ENCODE peak calls at places on chromosomes 7 and 10, in four cellular contexts. E, S, W and G are unnamed samples.

GRCh38 chr7:3134715-3135114 is 91.0 kb upstream of the CARD11 start:
- DNase-seq in E (peak; percentile 24), S (no peak), W (no peak), G (peak; percentile 15)

GRCh38 chr10:88952647-88953111 is at the start of gene ACTA2:
- DNase-seq in E (peak; percentile 94), S (peak; percentile 25), W (peak; percentile 25), G (peak; percentile 92)

GRCh38 chr10:5888352-5888751 is 1.3 kb downstream of the ANKRD16 start:
- DNase-seq in E (peak; percentile 42), S (no peak), W (no peak), G (peak; percentile 35)

GRCh38 chr10:53841746-53842145 is 959.3 kb downstream of the PCDH15 start:
- DNase-seq in E (no peak), S (no peak), W (no peak), G (no peak)

GRCh38 chr7:19621740-19622139 is 87.1 kb downstream of the POLR1F start:
- DNase-seq in E (no peak), S (no peak), W (no peak), G (peak; percentile 3)

GRCh38 chr10:22475857-22476600 is 130.7 kb downstream of the SPAG6 start:
- DNase-seq in E (no peak), S (peak; percentile 82), W (peak; percentile 28), G (no peak)

GRCh38 chr7:157299317-157299612 is 37.5 kb upstream of the DNAJB6 start:
- DNase-seq in E (no peak), S (no peak), W (no peak), G (no peak)

GRCh38 chr7:80070391-80070790 is 64.2 kb upstream of the GNAI1 start:
- DNase-seq in E (peak; percentile 9), S (no peak), W (no peak), G (no peak)

GRCh38 chr7:74483402-74484336 is 30.0 kb downstream of the GTF2IRD1 start:
- DNase-seq in E (peak; percentile 83), S (no peak), W (peak; percentile 27), G (peak; percentile 78)

GRCh38 chr7:128453836-128454804 is 1.6 kb upstream of the HILPDA start:
- DNase-seq in E (peak; percentile 91), S (peak; percentile 88), W (peak; percentile 89), G (peak; percentile 87)
- H3K4me2 ChIP-seq in E (peak overlapping the region; percentile 78), S (peak overlapping the region; percentile 48), W (peak overlapping the region; percentile 94), G (peak overlapping the region; percentile 89)

DNA sequence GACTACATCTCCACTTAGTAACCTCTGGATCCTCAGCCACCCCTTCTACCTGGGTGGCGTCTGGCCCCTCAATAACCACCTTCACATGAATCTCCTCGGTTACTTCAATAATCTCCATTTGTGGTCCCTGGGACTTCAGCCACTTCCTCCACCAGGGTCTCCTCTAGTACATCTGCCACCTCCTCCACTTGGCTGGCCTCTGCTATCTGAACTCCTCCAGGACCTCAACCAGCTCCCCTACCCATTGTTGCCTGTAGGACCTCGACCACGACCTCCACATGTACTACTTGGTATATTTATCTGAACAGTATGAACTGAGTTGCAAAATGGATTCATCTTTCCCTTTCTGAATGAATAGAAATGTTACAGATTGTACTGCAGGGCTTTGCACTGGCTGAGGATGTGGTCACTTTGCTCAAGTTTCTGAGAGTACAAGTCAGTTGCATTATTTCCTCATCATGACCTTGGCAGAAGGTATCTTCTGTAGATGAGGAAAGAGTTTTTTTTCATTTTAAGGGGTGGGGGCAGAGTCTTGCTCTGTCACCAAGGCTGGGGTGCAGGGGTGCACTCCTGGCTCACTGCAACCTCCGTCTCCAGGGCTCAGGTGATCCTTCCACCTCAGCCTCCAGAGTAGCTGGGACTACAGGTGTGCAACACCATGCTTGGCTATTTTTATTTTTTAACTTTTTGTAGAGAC is 36.0 kb downstream of the MAT1A start:
- DNase-seq in E (no peak), S (no peak), W (no peak), G (no peak)
- H3K4me2 ChIP-seq in E (no peak overlapping the region), S (no peak overlapping the region), W (no peak overlapping the region), G (no peak overlapping the region)

DNA sequence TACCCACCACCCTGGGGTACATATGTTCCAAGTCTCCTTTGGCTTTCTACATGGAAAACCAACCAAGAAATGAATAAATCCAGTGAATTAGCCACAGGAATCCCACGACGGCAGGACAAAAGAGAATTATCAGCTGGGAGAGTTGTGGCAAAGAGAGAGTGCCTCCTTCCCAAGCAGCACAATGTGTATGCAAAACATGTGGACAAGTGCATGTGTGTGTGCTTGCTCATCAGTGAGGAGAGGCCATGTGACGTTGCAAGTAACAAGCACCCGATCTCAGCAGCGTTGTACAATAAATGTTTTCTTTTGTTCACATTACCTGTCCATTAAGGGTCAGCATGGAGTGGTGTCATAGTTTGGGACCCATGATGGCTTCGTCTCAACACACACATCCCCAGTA is 50.0 kb upstream of the EMX2 start:
- DNase-seq in E (peak; percentile 24), S (no peak), W (no peak), G (peak; percentile 21)
- H3K4me2 ChIP-seq in E (no peak overlapping the region), S (no peak overlapping the region), W (no peak overlapping the region), G (no peak overlapping the region)

DNA sequence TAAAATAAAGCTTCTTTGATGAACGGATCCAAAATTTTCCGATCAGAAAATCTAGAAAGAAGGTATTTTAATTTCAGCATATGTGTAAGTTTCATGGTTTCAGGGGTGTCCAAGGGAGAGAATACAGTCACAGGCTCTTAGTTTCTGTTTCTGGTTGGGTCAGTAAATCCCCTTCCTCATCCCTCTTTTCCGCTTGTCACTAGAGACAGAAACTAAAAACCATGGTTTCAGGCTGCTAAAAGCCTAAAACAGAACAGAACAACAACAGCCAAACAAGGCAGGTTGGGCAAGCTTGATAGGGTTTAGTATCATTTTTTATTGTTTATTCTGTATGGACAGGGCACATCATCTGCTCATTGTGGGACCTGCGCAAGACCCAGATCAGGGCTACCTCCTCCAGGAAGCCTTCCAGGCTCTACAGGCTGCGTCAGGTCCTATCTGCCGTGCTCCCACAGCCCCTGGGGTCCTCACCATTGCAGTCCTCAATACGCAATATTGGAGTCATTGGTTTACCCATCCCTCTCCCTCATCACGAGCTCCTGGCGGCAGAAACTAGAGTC is 70.3 kb upstream of the CUX1 start:
- DNase-seq in E (no peak), S (no peak), W (no peak), G (no peak)
- H3K4me2 ChIP-seq in E (no peak overlapping the region), S (no peak overlapping the region), W (peak overlapping the region; percentile 60), G (no peak overlapping the region)

GRCh38 chr10:92758594-92758993 is 68.8 kb downstream of the HHEX start:
- DNase-seq in E (no peak), S (no peak), W (no peak), G (no peak)

GRCh38 chr10:92757066-92757716 is 67.4 kb downstream of the HHEX start:
- DNase-seq in E (peak; percentile 82), S (peak; percentile 59), W (peak; percentile 42), G (peak; percentile 74)

GRCh38 chr10:92756233-92757065 is 66.7 kb downstream of the HHEX start:
- DNase-seq in E (no peak), S (no peak), W (no peak), G (no peak)

GRCh38 chr10:92755725-92756124 is 66.0 kb downstream of the HHEX start:
- DNase-seq in E (no peak), S (no peak), W (no peak), G (no peak)

GRCh38 chr10:92757720-92758119 is 68.0 kb downstream of the HHEX start:
- DNase-seq in E (no peak), S (no peak), W (no peak), G (no peak)
- H3K4me2 ChIP-seq in E (no peak overlapping the region), S (peak overlapping the region; percentile 8), W (no peak overlapping the region), G (no peak overlapping the region)

DNA sequence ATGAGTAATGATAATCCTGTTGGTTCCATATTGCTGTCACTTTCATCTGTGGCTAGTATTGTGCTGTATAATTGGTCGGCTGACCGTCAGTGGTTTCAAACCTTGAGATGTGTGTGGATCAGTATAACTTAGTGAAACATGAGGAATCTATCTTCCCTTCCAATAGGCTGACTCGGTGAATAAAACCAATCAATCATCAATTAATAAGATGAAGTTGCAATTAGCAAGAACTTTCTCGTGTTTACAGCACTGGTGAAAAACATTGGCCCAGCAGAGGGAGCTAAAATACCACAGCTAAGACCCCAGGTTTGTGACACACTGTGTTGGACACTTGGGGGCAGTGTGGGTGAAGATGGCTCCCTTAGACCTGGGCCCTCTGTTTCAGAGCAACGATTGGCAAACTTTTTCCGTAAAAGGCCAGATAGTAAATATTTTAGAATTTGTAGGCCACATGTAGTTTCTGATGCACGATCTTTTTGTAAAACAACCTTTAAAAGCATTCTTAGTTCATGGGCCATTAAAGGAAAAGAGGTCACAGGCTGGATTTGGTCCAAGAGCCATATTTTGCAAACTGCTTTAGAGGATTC is 47.8 kb downstream of the STRA8 start:
- DNase-seq in E (peak; percentile 77), S (peak; percentile 92), W (peak; percentile 93), G (peak; percentile 70)
- H3K4me2 ChIP-seq in E (peak overlapping the region; percentile 38), S (no peak overlapping the region), W (no peak overlapping the region), G (peak overlapping the region; percentile 52)

GRCh38 chr7:26390016-26390415 is 98.4 kb downstream of the SNX10 start:
- DNase-seq in E (no peak), S (peak; percentile 42), W (no peak), G (no peak)
- H3K4me2 ChIP-seq in E (no peak overlapping the region), S (no peak overlapping the region), W (no peak overlapping the region), G (no peak overlapping the region)